ENCODE peak calls at places on chromosomes 6 and 20, in seven cellular contexts. G is left ventricle myocardium inferior; R is NCI-H774; Q is GM03348; Z is CD8-positive, alpha-beta T cell; K is HFF-Myc; E is ELR. J is an unnamed sample.

GRCh38 chr20:51456511-51457280 is 85.8 kb downstream of the NFATC2 start:
- DNase-seq in G (peak), R (peak), Q (peak), Z (no peak), K (peak), E (peak), J (peak)

GRCh38 chr6:27771240-27771639 is 141.0 kb downstream of the OR2B2 start:
- DNase-seq in G (no peak), R (no peak), Q (no peak), Z (peak), K (no peak), E (no peak), J (no peak)

GRCh38 chr20:56222945-56223344 is 25.6 kb upstream of the MC3R start:
- DNase-seq in G (no peak), R (no peak), Q (no peak), Z (no peak), K (no peak), E (peak), J (no peak)

GRCh38 chr6:133699986-133700385 is 188.9 kb upstream of the TCF21 start:
- DNase-seq in G (no peak), R (no peak), Q (no peak), Z (no peak), K (no peak), E (no peak), J (no peak)

GRCh38 chr6:143549630-143550268 is 38.2 kb upstream of the FUCA2 start:
- DNase-seq in G (no peak), R (no peak), Q (no peak), Z (no peak), K (no peak), E (no peak), J (no peak)

GRCh38 chr20:59598625-59599310 is 5.6 kb upstream of the PHACTR3 start:
- DNase-seq in G (peak), R (peak), Q (peak), Z (no peak), K (peak), E (peak), J (no peak)

GRCh38 chr6:100344761-100345160 is 120.0 kb downstream of the SIM1 start:
- DNase-seq in G (no peak), R (no peak), Q (peak), Z (no peak), K (no peak), E (peak), J (no peak)

GRCh38 chr6:162615016-162615717 is 112.4 kb downstream of the PRKN start:
- DNase-seq in G (no peak), R (no peak), Q (no peak), Z (no peak), K (no peak), E (peak), J (no peak)

GRCh38 chr6:97394160-97394748 is 111.2 kb upstream of the MMS22L start:
- DNase-seq in G (no peak), R (peak), Q (peak), Z (peak), K (peak), E (peak), J (no peak)

GRCh38 chr6:5998741-5999687 is 7.7 kb downstream of the NRN1 start:
- DNase-seq in G (peak), R (no peak), Q (peak), Z (no peak), K (no peak), E (no peak), J (peak)

GRCh38 chr6:91781946-91782345 is 1195.1 kb upstream of the MAP3K7 start:
- DNase-seq in G (peak), R (no peak), Q (no peak), Z (no peak), K (no peak), E (no peak), J (no peak)

GRCh38 chr6:111211411-111212030 is 124.2 kb downstream of the SLC16A10 start:
- DNase-seq in G (no peak), R (no peak), Q (no peak), Z (no peak), K (no peak), E (no peak), J (no peak)

GRCh38 chr6:43838276-43839036 is 68.4 kb downstream of the VEGFA start:
- DNase-seq in G (peak), R (no peak), Q (peak), Z (no peak), K (no peak), E (peak), J (peak)

GRCh38 chr6:96015321-96015790 is 418 bp upstream of the FUT9 start:
- DNase-seq in G (no peak), R (peak), Q (no peak), Z (no peak), K (no peak), E (no peak), J (no peak)

GRCh38 chr6:142728367-142728766 is 216.6 kb downstream of the HIVEP2 start:
- DNase-seq in G (no peak), R (peak), Q (no peak), Z (no peak), K (no peak), E (no peak), J (no peak)

GRCh38 chr20:32685541-32686529 is 12.1 kb upstream of the C20orf203 start:
- DNase-seq in G (peak), R (no peak), Q (peak), Z (no peak), K (peak), E (peak), J (peak)

GRCh38 chr6:30568245-30568644 is 3.0 kb upstream of the ABCF1 start:
- DNase-seq in G (no peak), R (peak), Q (no peak), Z (no peak), K (no peak), E (no peak), J (no peak)

GRCh38 chr6:38179300-38179699 is 359.8 kb downstream of the ZFAND3 start:
- DNase-seq in G (no peak), R (no peak), Q (no peak), Z (no peak), K (no peak), E (no peak), J (no peak)

GRCh38 chr20:35006531-35006971 is 50.9 kb downstream of the MYH7B start:
- DNase-seq in G (no peak), R (no peak), Q (no peak), Z (no peak), K (no peak), E (no peak), J (peak)

GRCh38 chr20:57392130-57392445 is 892 bp downstream of the RBM38 start:
- DNase-seq in G (no peak), R (no peak), Q (no peak), Z (no peak), K (no peak), E (peak), J (no peak)

GRCh38 chr6:30720738-30721197 is 616 bp downstream of the TUBB start:
- DNase-seq in G (peak), R (peak), Q (peak), Z (peak), K (no peak), E (peak), J (peak)

GRCh38 chr6:155528982-155529453 is 73.4 kb upstream of the NOX3 start:
- DNase-seq in G (no peak), R (no peak), Q (peak), Z (no peak), K (peak), E (peak), J (no peak)

GRCh38 chr6:133544419-133544818 is 303.3 kb downstream of the EYA4 start:
- DNase-seq in G (no peak), R (peak), Q (no peak), Z (no peak), K (no peak), E (no peak), J (no peak)

GRCh38 chr6:44171899-44172546 is 13.4 kb downstream of the CAPN11 start:
- DNase-seq in G (no peak), R (no peak), Q (no peak), Z (no peak), K (no peak), E (no peak), J (no peak)

GRCh38 chr6:19833947-19834346 is 3.2 kb upstream of the ID4 start:
- DNase-seq in G (no peak), R (no peak), Q (no peak), Z (no peak), K (no peak), E (no peak), J (no peak)

GRCh38 chr6:12030993-12031550 is 19.0 kb downstream of the HIVEP1 start:
- DNase-seq in G (no peak), R (no peak), Q (no peak), Z (no peak), K (no peak), E (no peak), J (no peak)

GRCh38 chr20:4637081-4637797 is 84.5 kb upstream of the PRND start:
- DNase-seq in G (no peak), R (no peak), Q (no peak), Z (no peak), K (no peak), E (peak), J (no peak)

GRCh38 chr6:13289789-13290318 is 38.5 kb downstream of the TBC1D7 start:
- DNase-seq in G (no peak), R (no peak), Q (no peak), Z (no peak), K (no peak), E (no peak), J (no peak)

GRCh38 chr20:45408646-45409213 is 641 bp downstream of the DBNDD2 start:
- DNase-seq in G (no peak), R (no peak), Q (no peak), Z (no peak), K (no peak), E (no peak), J (no peak)